ENCODE peak calls at places on chromosomes 12 and 14, in nine cellular contexts. One of them, this sample, is unnamed.
A peak's percentile ranks its signal among the peaks of the same experiment; 100 is the strongest.

GRCh38 chr14:105140581-105140980 is 28.0 kb downstream of the JAG2 start:
- DNase-seq in neuronal stem cell: no peak
- DNase-seq in Karpas-422: no peak
- DNase-seq in stomach: no peak
- DNase-seq in cardiac muscle cell: no peak
- DNase-seq in colonic mucosa: no peak
- DNase-seq in heart right ventricle: no peak
- DNase-seq in A549: no peak
- DNase-seq in fibroblast of lung: no peak
- DNase-seq in this sample: peak; percentile 20

GRCh38 chr14:94129758-94130414 is 482 bp upstream of the IFI27L2 start:
- DNase-seq in stomach: no peak
- DNase-seq in Karpas-422: peak; percentile 68
- DNase-seq in fibroblast of lung: peak; percentile 53
- DNase-seq in cardiac muscle cell: peak; percentile 65
- DNase-seq in colonic mucosa: peak; percentile 59
- DNase-seq in A549: peak; percentile 54
- DNase-seq in heart right ventricle: peak; percentile 40
- DNase-seq in neuronal stem cell: peak; percentile 42
- DNase-seq in this sample: peak; percentile 79

GRCh38 chr12:106211973-106212372 is 35.8 kb downstream of the CKAP4 start:
- DNase-seq in neuronal stem cell: no peak
- DNase-seq in A549: no peak
- DNase-seq in colonic mucosa: no peak
- DNase-seq in Karpas-422: no peak
- DNase-seq in heart right ventricle: no peak
- DNase-seq in cardiac muscle cell: no peak
- DNase-seq in fibroblast of lung: no peak
- DNase-seq in stomach: no peak
- DNase-seq in this sample: no peak

GRCh38 chr12:75944097-75944904 is 87.3 kb downstream of the PHLDA1 start:
- DNase-seq in Karpas-422: peak; percentile 76
- DNase-seq in fibroblast of lung: peak; percentile 88
- DNase-seq in neuronal stem cell: no peak
- DNase-seq in colonic mucosa: no peak
- DNase-seq in cardiac muscle cell: no peak
- DNase-seq in stomach: no peak
- DNase-seq in A549: peak; percentile 51
- DNase-seq in heart right ventricle: no peak
- DNase-seq in this sample: no peak

GRCh38 chr12:27906658-27907473 is 65.7 kb downstream of the PTHLH start:
- DNase-seq in neuronal stem cell: no peak
- DNase-seq in cardiac muscle cell: no peak
- DNase-seq in Karpas-422: no peak
- DNase-seq in A549: no peak
- DNase-seq in fibroblast of lung: peak; percentile 74
- DNase-seq in colonic mucosa: no peak
- DNase-seq in stomach: no peak
- DNase-seq in heart right ventricle: no peak
- DNase-seq in this sample: no peak

GRCh38 chr12:16291032-16291431 is 13.5 kb upstream of the SLC15A5 start:
- DNase-seq in Karpas-422: no peak
- DNase-seq in A549: no peak
- DNase-seq in stomach: no peak
- DNase-seq in colonic mucosa: no peak
- DNase-seq in cardiac muscle cell: no peak
- DNase-seq in heart right ventricle: no peak
- DNase-seq in fibroblast of lung: no peak
- DNase-seq in neuronal stem cell: no peak
- DNase-seq in this sample: no peak

GRCh38 chr14:97056086-97056485 is 258.9 kb downstream of the VRK1 start:
- DNase-seq in stomach: no peak
- DNase-seq in neuronal stem cell: no peak
- DNase-seq in cardiac muscle cell: no peak
- DNase-seq in A549: no peak
- DNase-seq in Karpas-422: no peak
- DNase-seq in heart right ventricle: no peak
- DNase-seq in fibroblast of lung: no peak
- DNase-seq in colonic mucosa: no peak
- DNase-seq in this sample: no peak

GRCh38 chr14:78764240-78764639 is 594.1 kb downstream of the NRXN3 start:
- DNase-seq in stomach: no peak
- DNase-seq in A549: no peak
- DNase-seq in colonic mucosa: no peak
- DNase-seq in neuronal stem cell: no peak
- DNase-seq in cardiac muscle cell: no peak
- DNase-seq in heart right ventricle: no peak
- DNase-seq in Karpas-422: no peak
- DNase-seq in fibroblast of lung: no peak
- DNase-seq in this sample: no peak

DNA sequence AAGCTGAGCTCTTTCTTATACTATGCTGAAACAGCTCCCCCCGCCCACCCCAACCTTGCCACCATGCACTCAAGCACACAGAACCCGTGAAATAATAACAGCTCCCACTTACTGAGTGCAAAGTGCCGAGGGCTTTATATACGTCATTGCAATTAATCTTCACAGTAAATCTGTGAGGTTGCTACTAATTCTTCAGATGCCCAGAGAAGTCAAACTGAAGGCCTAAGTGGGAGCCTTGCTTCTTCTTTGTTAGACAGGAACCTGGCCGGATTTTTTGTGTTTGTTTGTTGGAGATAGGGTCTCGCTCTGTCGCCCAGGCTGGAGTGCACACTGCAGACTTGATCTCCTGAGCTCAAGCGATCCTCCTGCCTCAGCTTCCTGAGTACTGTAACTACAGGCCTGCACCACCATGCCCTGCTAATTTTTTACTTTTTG is 34.0 kb downstream of the VCPKMT start:
- DNase-seq in fibroblast of lung: no peak
- DNase-seq in neuronal stem cell: no peak
- DNase-seq in heart right ventricle: no peak
- DNase-seq in cardiac muscle cell: no peak
- DNase-seq in stomach: no peak
- DNase-seq in A549: no peak
- DNase-seq in colonic mucosa: no peak
- DNase-seq in Karpas-422: no peak
- DNase-seq in this sample: no peak
- H3K4me1 ChIP-seq in fibroblast of lung: peaks cover 2% of the 10 kb centered on the region
- H3K4me1 ChIP-seq in neuronal stem cell: no peaks in the 10 kb centered on the region
- H3K4me1 ChIP-seq in heart right ventricle: no peaks in the 10 kb centered on the region
- H3K4me1 ChIP-seq in cardiac muscle cell: no peaks in the 10 kb centered on the region
- H3K4me1 ChIP-seq in stomach: peaks cover 9% of the 10 kb centered on the region
- H3K4me1 ChIP-seq in A549: peaks cover 7% of the 10 kb centered on the region
- H3K4me1 ChIP-seq in colonic mucosa: no peaks in the 10 kb centered on the region
- H3K4me1 ChIP-seq in Karpas-422: peaks cover 39% of the 10 kb centered on the region
- H3K4me1 ChIP-seq in this sample: no peaks in the 10 kb centered on the region

DNA sequence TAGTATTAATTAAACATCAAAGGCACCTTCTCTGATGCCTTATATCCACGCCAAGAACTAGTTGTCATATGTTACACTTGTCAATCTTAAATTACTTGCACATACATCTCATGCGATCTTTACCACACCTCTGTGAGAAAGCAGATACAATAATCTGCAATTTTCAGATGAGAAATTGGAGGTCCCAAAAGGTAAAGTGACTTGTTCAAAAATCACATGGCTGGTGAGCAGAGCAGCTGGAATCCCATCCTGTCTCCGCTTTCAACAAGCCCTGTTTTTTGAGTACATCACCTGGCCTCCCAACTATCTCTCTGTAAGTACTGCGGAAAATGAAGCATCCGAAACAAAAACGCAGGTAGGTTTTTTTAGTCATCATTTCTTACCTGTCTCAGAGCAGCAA is 203.4 kb upstream of the FOXN3 start:
- DNase-seq in heart right ventricle: no peak
- DNase-seq in Karpas-422: no peak
- DNase-seq in neuronal stem cell: no peak
- DNase-seq in fibroblast of lung: no peak
- DNase-seq in A549: no peak
- DNase-seq in stomach: no peak
- DNase-seq in colonic mucosa: no peak
- DNase-seq in cardiac muscle cell: no peak
- DNase-seq in this sample: no peak
- H3K27ac ChIP-seq in heart right ventricle: no peak overlapping the region
- H3K27ac ChIP-seq in Karpas-422: no peak overlapping the region
- H3K27ac ChIP-seq in neuronal stem cell: no peak overlapping the region
- H3K27ac ChIP-seq in fibroblast of lung: no peak overlapping the region
- H3K27ac ChIP-seq in A549: no peak overlapping the region
- H3K27ac ChIP-seq in stomach: peak overlapping the region; percentile 87
- H3K27ac ChIP-seq in colonic mucosa: no peak overlapping the region
- H3K27ac ChIP-seq in cardiac muscle cell: no peak overlapping the region
- H3K27ac ChIP-seq in this sample: no peak overlapping the region

DNA sequence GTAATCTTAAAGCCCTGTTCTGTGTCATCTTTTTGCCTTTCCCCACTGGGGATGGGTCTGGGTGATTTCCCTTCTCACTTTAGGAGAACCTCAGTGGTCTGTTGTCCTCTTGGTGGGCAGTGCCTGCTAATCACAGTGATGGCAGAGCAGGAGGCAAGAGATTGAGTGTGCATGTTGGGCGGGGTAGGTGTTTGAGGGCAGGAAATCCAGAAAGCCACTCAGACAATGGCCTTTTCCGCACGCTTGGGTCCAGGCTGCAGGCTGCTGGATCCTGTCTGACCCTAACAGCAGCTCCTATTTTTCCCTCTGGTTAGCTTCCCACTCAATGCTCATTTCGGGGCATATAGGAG is 13.7 kb upstream of the ITGA5 start:
- DNase-seq in fibroblast of lung: no peak
- DNase-seq in stomach: no peak
- DNase-seq in heart right ventricle: no peak
- DNase-seq in colonic mucosa: no peak
- DNase-seq in A549: no peak
- DNase-seq in Karpas-422: no peak
- DNase-seq in neuronal stem cell: no peak
- DNase-seq in cardiac muscle cell: no peak
- DNase-seq in this sample: no peak
- H3K4me3 ChIP-seq in fibroblast of lung: no peak overlapping the region
- H3K4me3 ChIP-seq in stomach: no peak overlapping the region
- H3K4me3 ChIP-seq in heart right ventricle: no peak overlapping the region
- H3K4me3 ChIP-seq in colonic mucosa: no peak overlapping the region
- H3K4me3 ChIP-seq in A549: no peak overlapping the region
- H3K4me3 ChIP-seq in Karpas-422: no peak overlapping the region
- H3K4me3 ChIP-seq in neuronal stem cell: no peak overlapping the region
- H3K4me3 ChIP-seq in cardiac muscle cell: no peak overlapping the region
- H3K4me3 ChIP-seq in this sample: no peak overlapping the region

GRCh38 chr12:57836442-57837375 is 9.8 kb downstream of the CTDSP2 start:
- DNase-seq in neuronal stem cell: no peak
- DNase-seq in cardiac muscle cell: peak; percentile 66
- DNase-seq in Karpas-422: peak; percentile 69
- DNase-seq in fibroblast of lung: peak; percentile 81
- DNase-seq in colonic mucosa: peak; percentile 80
- DNase-seq in heart right ventricle: peak; percentile 82
- DNase-seq in A549: no peak
- DNase-seq in stomach: peak; percentile 63
- DNase-seq in this sample: peak; percentile 94
- H3K4me1 ChIP-seq in neuronal stem cell: peaks cover 48% of the 10 kb centered on the region
- H3K4me1 ChIP-seq in cardiac muscle cell: peaks cover 88% of the 10 kb centered on the region
- H3K4me1 ChIP-seq in Karpas-422: peaks cover 17% of the 10 kb centered on the region
- H3K4me1 ChIP-seq in fibroblast of lung: peaks cover 70% of the 10 kb centered on the region
- H3K4me1 ChIP-seq in colonic mucosa: peaks cover 85% of the 10 kb centered on the region
- H3K4me1 ChIP-seq in heart right ventricle: peaks cover 100% of the 10 kb centered on the region
- H3K4me1 ChIP-seq in A549: peaks cover 38% of the 10 kb centered on the region
- H3K4me1 ChIP-seq in stomach: peaks cover 100% of the 10 kb centered on the region
- H3K4me1 ChIP-seq in this sample: peaks cover 73% of the 10 kb centered on the region

GRCh38 chr12:108187831-108188230 is 58.7 kb downstream of the WSCD2 start:
- DNase-seq in fibroblast of lung: no peak
- DNase-seq in Karpas-422: no peak
- DNase-seq in cardiac muscle cell: no peak
- DNase-seq in A549: no peak
- DNase-seq in heart right ventricle: no peak
- DNase-seq in colonic mucosa: no peak
- DNase-seq in neuronal stem cell: no peak
- DNase-seq in stomach: no peak
- DNase-seq in this sample: no peak
- H3K27ac ChIP-seq in fibroblast of lung: no peak overlapping the region
- H3K27ac ChIP-seq in Karpas-422: no peak overlapping the region
- H3K27ac ChIP-seq in cardiac muscle cell: no peak overlapping the region
- H3K27ac ChIP-seq in A549: no peak overlapping the region
- H3K27ac ChIP-seq in heart right ventricle: no peak overlapping the region
- H3K27ac ChIP-seq in colonic mucosa: no peak overlapping the region
- H3K27ac ChIP-seq in neuronal stem cell: no peak overlapping the region
- H3K27ac ChIP-seq in stomach: no peak overlapping the region
- H3K27ac ChIP-seq in this sample: no peak overlapping the region

GRCh38 chr12:50017047-50017446 is 8.2 kb downstream of the RACGAP1 start:
- DNase-seq in fibroblast of lung: peak; percentile 98
- DNase-seq in heart right ventricle: no peak
- DNase-seq in cardiac muscle cell: peak; percentile 14
- DNase-seq in stomach: peak; percentile 51
- DNase-seq in Karpas-422: no peak
- DNase-seq in neuronal stem cell: no peak
- DNase-seq in A549: no peak
- DNase-seq in colonic mucosa: peak; percentile 59
- DNase-seq in this sample: peak; percentile 78
- H3K4me3 ChIP-seq in fibroblast of lung: peak overlapping the region; percentile 28
- H3K4me3 ChIP-seq in heart right ventricle: no peak overlapping the region
- H3K4me3 ChIP-seq in cardiac muscle cell: no peak overlapping the region
- H3K4me3 ChIP-seq in stomach: no peak overlapping the region
- H3K4me3 ChIP-seq in Karpas-422: no peak overlapping the region
- H3K4me3 ChIP-seq in neuronal stem cell: no peak overlapping the region
- H3K4me3 ChIP-seq in A549: no peak overlapping the region
- H3K4me3 ChIP-seq in colonic mucosa: no peak overlapping the region
- H3K4me3 ChIP-seq in this sample: no peak overlapping the region

GRCh38 chr12:46266382-46266791 is 2.5 kb downstream of the SLC38A1 start:
- DNase-seq in colonic mucosa: peak; percentile 58
- DNase-seq in heart right ventricle: no peak
- DNase-seq in neuronal stem cell: no peak
- DNase-seq in stomach: no peak
- DNase-seq in A549: peak; percentile 41
- DNase-seq in fibroblast of lung: peak; percentile 88
- DNase-seq in cardiac muscle cell: no peak
- DNase-seq in Karpas-422: peak; percentile 64
- DNase-seq in this sample: no peak
- H3K4me1 ChIP-seq in colonic mucosa: no peaks in the 10 kb centered on the region
- H3K4me1 ChIP-seq in heart right ventricle: peaks cover 31% of the 10 kb centered on the region
- H3K4me1 ChIP-seq in neuronal stem cell: peaks cover 15% of the 10 kb centered on the region
- H3K4me1 ChIP-seq in stomach: peaks cover 84% of the 10 kb centered on the region
- H3K4me1 ChIP-seq in A549: peaks cover 61% of the 10 kb centered on the region
- H3K4me1 ChIP-seq in fibroblast of lung: peaks cover 6% of the 10 kb centered on the region
- H3K4me1 ChIP-seq in cardiac muscle cell: peaks cover 53% of the 10 kb centered on the region
- H3K4me1 ChIP-seq in Karpas-422: peaks cover 63% of the 10 kb centered on the region
- H3K4me1 ChIP-seq in this sample: peaks cover 3% of the 10 kb centered on the region